ENCODE peak calls at places on chromosomes 13 and 19, in eight cellular contexts. B, K, N, Y, D, Z, R and Q are unnamed samples.

GRCh38 chr13:108663710-108664109 is 34.3 kb downstream of the MYO16 start:
- DNase-seq in K (no peak), Z (no peak), N (no peak), D (no peak), Y (no peak), R (no peak), B (no peak), Q (no peak)

GRCh38 chr19:14410054-14410774 is 8.9 kb downstream of the DDX39A start:
- DNase-seq in Y (no peak), D (no peak), N (no peak), R (no peak), B (no peak), K (no peak), Z (no peak), Q (no peak)

GRCh38 chr13:58134012-58134411 is 502.5 kb downstream of the PCDH17 start:
- DNase-seq in R (no peak), Z (no peak), B (no peak), N (no peak), Y (no peak), K (no peak), D (no peak), Q (no peak)

GRCh38 chr13:34044041-34044440 is 226.1 kb downstream of the RFC3 start:
- DNase-seq in R (no peak), Y (no peak), D (no peak), Z (no peak), B (no peak), N (no peak), K (no peak), Q (no peak)

GRCh38 chr19:13839938-13840750 is 36.8 kb upstream of the NANOS3 start:
- DNase-seq in D (peak; percentile 71), R (peak; percentile 51), B (no peak), N (no peak), Z (peak; percentile 91), K (no peak), Y (no peak), Q (peak; percentile 84)

GRCh38 chr19:28785961-28786360 is 427.0 kb downstream of the UQCRFS1 start:
- DNase-seq in Z (no peak), B (no peak), D (no peak), K (no peak), N (no peak), Y (no peak), R (no peak), Q (no peak)

GRCh38 chr19:49488046-49488862 is 846 bp downstream of the RPL13A start:
- DNase-seq in B (no peak), D (no peak), Z (no peak), K (no peak), Y (no peak), N (no peak), R (no peak), Q (no peak)

GRCh38 chr13:46206138-46206537 is 5.6 kb upstream of the LRRC63 start:
- DNase-seq in R (no peak), B (no peak), N (no peak), Y (no peak), K (no peak), D (no peak), Z (no peak), Q (no peak)

GRCh38 chr19:29683009-29683408 is 17.7 kb downstream of the PLEKHF1 start:
- DNase-seq in B (no peak), N (peak; percentile 15), R (no peak), K (no peak), Z (no peak), Y (no peak), D (peak; percentile 7), Q (no peak)

GRCh38 chr19:15280915-15281683 is 48.9 kb upstream of the EPHX3 start:
- DNase-seq in N (peak; percentile 55), Z (peak; percentile 69), Y (peak; percentile 85), D (peak; percentile 91), K (peak; percentile 81), B (peak; percentile 71), R (peak; percentile 89), Q (peak; percentile 94)

GRCh38 chr13:77143325-77143907 is 116.5 kb upstream of the FBXL3 start:
- DNase-seq in Y (no peak), D (no peak), N (peak; percentile 58), R (peak; percentile 52), B (no peak), K (no peak), Z (no peak), Q (no peak)

GRCh38 chr19:30155529-30156200 is 213.6 kb downstream of the URI1 start:
- DNase-seq in N (no peak), K (no peak), D (no peak), R (no peak), Y (no peak), Z (no peak), B (no peak), Q (no peak)

GRCh38 chr19:3833578-3834348 is 35.1 kb downstream of the ZFR2 start:
- DNase-seq in R (no peak), K (no peak), B (no peak), Z (no peak), Y (no peak), N (no peak), D (no peak), Q (no peak)

GRCh38 chr19:38900816-38901215 is 1.0 kb downstream of the NFKBIB start:
- DNase-seq in R (no peak), Y (no peak), K (no peak), Z (no peak), B (no peak), N (no peak), D (no peak), Q (no peak)

GRCh38 chr19:38900220-38900629 is 456 bp downstream of the NFKBIB start:
- DNase-seq in Z (no peak), K (no peak), N (no peak), B (no peak), D (no peak), R (no peak), Y (no peak), Q (no peak)

GRCh38 chr19:38901683-38902082 is 1.9 kb downstream of the NFKBIB start:
- DNase-seq in N (no peak), Z (no peak), Y (no peak), B (no peak), R (no peak), K (no peak), D (no peak), Q (no peak)

GRCh38 chr19:38898788-38899446 is 501 bp downstream of the SIRT2 start:
- DNase-seq in R (peak; percentile 19), Z (no peak), D (no peak), Y (no peak), K (no peak), B (no peak), N (no peak), Q (no peak)

DNA sequence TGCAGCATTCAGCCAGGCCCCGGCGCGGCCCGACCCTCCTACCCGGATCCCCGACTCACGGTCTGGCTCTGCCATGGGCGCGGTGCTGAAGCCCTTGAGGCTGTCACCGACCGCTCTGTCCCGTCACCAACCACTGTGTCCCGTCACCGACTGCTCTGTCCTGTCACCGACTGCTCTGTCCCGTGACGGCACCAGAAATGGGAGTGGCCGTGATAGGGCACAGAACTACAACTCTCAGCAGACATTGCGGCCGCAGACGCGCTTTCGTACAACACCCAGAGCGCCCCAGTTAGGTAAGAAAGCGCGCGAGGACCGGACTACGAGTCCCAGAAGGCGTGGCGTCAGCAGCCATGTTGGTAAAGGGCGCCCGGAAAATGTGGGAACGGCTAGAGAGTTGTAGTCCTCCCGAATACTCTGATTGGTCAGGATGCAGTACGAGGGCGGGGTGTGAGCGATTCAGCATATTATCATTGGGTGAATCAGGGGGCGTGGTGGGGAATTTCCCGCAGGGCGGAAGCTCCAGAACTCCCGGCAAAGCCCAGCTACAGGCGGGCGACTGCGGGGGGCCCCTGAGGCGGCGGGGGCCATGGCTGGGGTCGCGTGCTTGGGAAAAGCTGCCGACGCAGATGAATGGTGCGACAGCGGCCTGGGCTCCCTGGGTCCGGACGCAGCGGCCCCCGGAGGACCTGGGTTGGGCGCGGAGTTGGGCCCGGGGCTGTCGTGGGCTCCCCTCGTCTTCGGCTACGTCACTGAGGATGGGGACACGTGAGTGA is at the start of the genes NFKBIB and SIRT2:
- DNase-seq in K (peak; percentile 99), N (peak; percentile 99), R (peak; percentile 99), Y (peak; percentile 99), D (peak; percentile 100), B (peak; percentile 99), Z (peak; percentile 100), Q (peak; percentile 100)
- TF ChIP-seq POLR2A in K (peak; percentile 73), N (no peak), R (peak; percentile 87), Y (peak; percentile 53), D (peak; percentile 75), B (peak; percentile 67), Z (peak; percentile 85), Q (peak; percentile 69)

GRCh38 chr19:47152632-47153031 is 22.0 kb downstream of the SAE1 start:
- DNase-seq in Z (no peak), B (no peak), R (peak; percentile 47), N (no peak), K (no peak), Y (no peak), D (no peak), Q (no peak)
- H3K36me3 ChIP-seq in Z (no peaks in the 10 kb centered on the region), B (peaks cover 74% of the 10 kb centered on the region), R (peaks cover 30% of the 10 kb centered on the region), N (peaks cover 24% of the 10 kb centered on the region), K (no peaks in the 10 kb centered on the region), Y (no peaks in the 10 kb centered on the region), D (peaks cover 82% of the 10 kb centered on the region), Q (peaks cover 73% of the 10 kb centered on the region)

DNA sequence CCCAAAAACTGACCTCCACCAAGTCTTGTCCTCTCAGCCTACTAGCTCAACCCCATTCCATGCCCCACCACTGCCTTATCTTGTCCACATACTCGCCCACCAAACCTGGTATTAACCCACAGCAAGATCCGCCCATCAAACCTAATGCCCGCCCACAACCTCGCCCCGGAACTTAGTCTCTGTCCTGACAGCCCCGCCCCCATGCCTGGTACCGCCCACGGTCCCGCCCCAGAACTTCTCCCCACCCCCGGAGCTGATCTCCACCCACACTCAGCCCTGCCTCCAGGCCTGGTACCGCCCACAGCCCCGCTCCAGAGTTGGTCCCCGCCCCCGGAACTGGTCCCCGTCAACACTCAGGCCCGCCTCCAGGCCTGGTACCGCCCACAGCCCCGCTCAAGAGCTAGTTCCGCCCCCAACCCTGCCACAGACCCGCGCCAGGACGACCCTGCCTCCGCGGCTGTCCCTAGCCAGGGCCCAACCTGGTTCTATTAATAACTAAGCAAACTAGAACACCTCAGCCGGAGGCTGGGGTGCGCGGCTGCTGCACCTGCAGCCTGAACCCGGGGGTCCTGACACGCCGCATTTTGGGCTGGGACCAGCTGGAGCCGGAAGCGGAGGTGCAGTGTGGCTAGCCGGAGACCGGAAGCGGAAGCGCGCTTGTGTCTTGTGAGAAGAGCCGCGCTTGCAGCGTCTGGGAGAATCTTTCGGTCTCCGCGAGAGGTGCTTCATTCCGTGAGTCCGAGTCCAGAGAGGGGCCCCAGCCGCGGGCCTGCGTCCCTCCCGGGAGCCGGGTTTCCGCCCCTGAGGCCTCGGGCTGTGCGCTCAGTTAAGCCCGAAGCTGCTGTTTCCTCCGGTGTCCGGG is at the start of gene ZNF557:
- DNase-seq in R (peak; percentile 95), B (peak; percentile 94), N (peak; percentile 88), Y (peak; percentile 99), K (peak; percentile 98), D (peak; percentile 99), Z (peak; percentile 100), Q (peak; percentile 99)
- TF ChIP-seq POLR2A in R (peak; percentile 76), B (peak; percentile 35), N (peak; percentile 64), Y (peak; percentile 52), K (no peak), D (no peak), Z (peak; percentile 71), Q (no peak)

GRCh38 chr19:19279853-19280252 is 6.8 kb upstream of the TM6SF2 start:
- DNase-seq in B (no peak), K (no peak), D (no peak), Z (no peak), Y (no peak), R (no peak), N (no peak), Q (no peak)

GRCh38 chr19:19280561-19280960 is 7.5 kb upstream of the TM6SF2 start:
- DNase-seq in N (no peak), D (no peak), Y (no peak), R (peak; percentile 5), K (no peak), B (no peak), Z (no peak), Q (no peak)

GRCh38 chr19:19285723-19286122 is 12.6 kb upstream of the TM6SF2 start:
- DNase-seq in B (no peak), N (no peak), D (no peak), Z (no peak), Y (no peak), R (no peak), K (no peak), Q (no peak)
- H3K36me3 ChIP-seq in B (peaks cover 99% of the 10 kb centered on the region), N (peaks cover 7% of the 10 kb centered on the region), D (peaks cover 97% of the 10 kb centered on the region), Z (no peaks in the 10 kb centered on the region), Y (no peaks in the 10 kb centered on the region), R (peaks cover 41% of the 10 kb centered on the region), K (no peaks in the 10 kb centered on the region), Q (no peaks in the 10 kb centered on the region)